ENCODE peak calls at places on chromosomes 13 and 19, in five cellular contexts. V is stimulated activated effector memory CD8-positive, alpha-beta T cell treated with anti-CD3 and anti-CD28 coated beads, Interleukin-12 subunit alpha, Interleukin-12 subunit beta, amount 100 ng/mL, for 72 hours; Z is glutamatergic neuron; Q is NCI-H1092 treated with DMSO at 0.1 percent for 48 hours; J is NCI-H1694. I is an unnamed sample.

GRCh38 chr13:101795025-101795424 is 342.6 kb downstream of the ITGBL1 start:
- DNase-seq in V (no peak), Z (no peak), Q (no peak), J (peak; percentile 13), I (peak; percentile 79)

GRCh38 chr13:93450761-93451160 is 224.2 kb downstream of the GPC6 start:
- DNase-seq in V (no peak), Z (no peak), Q (no peak), J (no peak), I (no peak)

GRCh38 chr19:11375143-11375948 is 880 bp downstream of the SWSAP1 start:
- DNase-seq in V (peak; percentile 83), Z (no peak), Q (peak; percentile 61), J (peak; percentile 23), I (peak; percentile 27)

GRCh38 chr13:110138009-110138699 is 168.8 kb downstream of the COL4A1 start:
- DNase-seq in V (no peak), Z (no peak), Q (peak; percentile 53), J (no peak), I (no peak)

GRCh38 chr19:43444531-43445340 is 20.7 kb downstream of the LYPD3 start:
- DNase-seq in V (no peak), Z (no peak), Q (no peak), J (no peak), I (no peak)

GRCh38 chr13:73938375-73939070 is 195.7 kb downstream of the KLF12 start:
- DNase-seq in V (no peak), Z (no peak), Q (no peak), J (no peak), I (no peak)

GRCh38 chr19:5205388-5205787 is 135.2 kb downstream of the PTPRS start:
- DNase-seq in V (no peak), Z (no peak), Q (no peak), J (no peak), I (no peak)

GRCh38 chr19:46736544-46737274 is 9.1 kb upstream of the FKRP start:
- DNase-seq in V (no peak), Z (no peak), Q (no peak), J (no peak), I (no peak)

GRCh38 chr13:45242070-45242469 is 41.2 kb upstream of the KCTD4 start:
- DNase-seq in V (no peak), Z (no peak), Q (peak; percentile 4), J (no peak), I (peak; percentile 46)

GRCh38 chr13:27659466-27659865 is 37.8 kb downstream of the POLR1D start:
- DNase-seq in V (no peak), Z (no peak), Q (no peak), J (no peak), I (no peak)

GRCh38 chr19:16536130-16536529 is 6.1 kb downstream of the CHERP start:
- DNase-seq in V (no peak), Z (no peak), Q (no peak), J (no peak), I (no peak)

GRCh38 chr13:98450495-98451167 is 126.3 kb downstream of the STK24 start:
- DNase-seq in V (no peak), Z (no peak), Q (no peak), J (no peak), I (no peak)

GRCh38 chr13:21895769-21896168 is 224.9 kb downstream of the FGF9 start:
- DNase-seq in V (no peak), Z (no peak), Q (no peak), J (no peak), I (no peak)

GRCh38 chr19:56356944-56357343 is 36.4 kb downstream of the ZNF582 start:
- DNase-seq in V (no peak), Z (no peak), Q (no peak), J (no peak), I (no peak)

GRCh38 chr13:43268632-43269031 is 245.2 kb downstream of the DNAJC15 start:
- DNase-seq in V (no peak), Z (no peak), Q (peak; percentile 37), J (no peak), I (no peak)

GRCh38 chr19:34482380-34483250 is 1.1 kb downstream of the WTIP start:
- DNase-seq in V (no peak), Z (peak; percentile 49), Q (no peak), J (no peak), I (no peak)

GRCh38 chr13:43232866-43233265 is 209.5 kb downstream of the DNAJC15 start:
- DNase-seq in V (no peak), Z (no peak), Q (no peak), J (peak; percentile 61), I (peak; percentile 95)

GRCh38 chr19:28169168-28169862 is 1043.6 kb downstream of the UQCRFS1 start:
- DNase-seq in V (no peak), Z (no peak), Q (peak; percentile 22), J (no peak), I (no peak)